ENCODE peak calls at places on chromosomes 2 and 18, in six cellular contexts. D, J, Q, S, I and G are unnamed samples.
A peak's percentile ranks its signal among the peaks of the same experiment; 100 is the strongest.

GRCh38 chr2:158102446-158102845 is 770 bp downstream of the UPP2 start:
- DNase-seq in I (no peak), Q (no peak), J (no peak), S (no peak), D (no peak), G (no peak)

GRCh38 chr2:68024450-68024849 is 38.4 kb downstream of the C1D start:
- DNase-seq in J (no peak), S (no peak), I (no peak), D (no peak), Q (no peak), G (no peak)

GRCh38 chr18:27887711-27888495 is 289.0 kb downstream of the CDH2 start:
- DNase-seq in I (no peak), D (no peak), S (no peak), Q (no peak), J (no peak), G (no peak)

GRCh38 chr2:128346811-128347558 is 28.3 kb upstream of the HS6ST1 start:
- DNase-seq in Q (no peak), D (no peak), J (no peak), I (no peak), S (no peak), G (no peak)

GRCh38 chr2:45009303-45009927 is at the start of gene SIX2:
- DNase-seq in S (peak; percentile 97), D (peak; percentile 41), Q (peak; percentile 23), I (peak; percentile 99), J (peak; percentile 81), G (peak; percentile 90)

GRCh38 chr2:195304310-195304709 is 352.7 kb upstream of the SLC39A10 start:
- DNase-seq in S (peak; percentile 6), J (no peak), I (no peak), Q (no peak), D (peak; percentile 35), G (peak; percentile 42)

GRCh38 chr2:35871672-35872071 is 483.9 kb upstream of the CRIM1 start:
- DNase-seq in D (peak; percentile 15), I (peak; percentile 19), Q (no peak), J (peak; percentile 4), S (peak; percentile 4), G (peak; percentile 13)

GRCh38 chr18:68713791-68714190 is 1.1 kb downstream of the TMX3 start:
- DNase-seq in S (no peak), J (no peak), D (no peak), I (no peak), Q (no peak), G (no peak)

GRCh38 chr18:29488617-29489016 is 1311.7 kb upstream of the CDH2 start:
- DNase-seq in S (no peak), D (no peak), I (no peak), J (no peak), Q (no peak), G (no peak)

GRCh38 chr2:16049406-16049805 is 109.1 kb downstream of the MYCN start:
- DNase-seq in Q (no peak), I (no peak), D (no peak), S (no peak), J (no peak), G (no peak)

GRCh38 chr2:150526827-150527226 is 39.4 kb upstream of the RND3 start:
- DNase-seq in Q (no peak), S (peak; percentile 75), J (peak; percentile 73), D (peak; percentile 24), I (no peak), G (no peak)

GRCh38 chr2:60213865-60214657 is 339.4 kb downstream of the BCL11A start:
- DNase-seq in I (no peak), Q (no peak), S (no peak), D (no peak), J (no peak), G (peak; percentile 69)

GRCh38 chr2:207153266-207153990 is 12.3 kb downstream of the KLF7 start:
- DNase-seq in J (no peak), S (no peak), Q (no peak), I (no peak), D (no peak), G (no peak)

GRCh38 chr18:78271790-78272189 is 707.8 kb upstream of the SALL3 start:
- DNase-seq in D (no peak), J (no peak), I (no peak), S (no peak), Q (no peak), G (no peak)

GRCh38 chr2:137881711-137882110 is 82.6 kb upstream of the HNMT start:
- DNase-seq in Q (no peak), D (no peak), J (no peak), S (no peak), I (no peak), G (no peak)

GRCh38 chr2:137888845-137889244 is 75.4 kb upstream of the HNMT start:
- DNase-seq in J (peak; percentile 8), S (peak; percentile 31), I (peak; percentile 25), D (peak; percentile 63), Q (no peak), G (peak; percentile 35)

DNA sequence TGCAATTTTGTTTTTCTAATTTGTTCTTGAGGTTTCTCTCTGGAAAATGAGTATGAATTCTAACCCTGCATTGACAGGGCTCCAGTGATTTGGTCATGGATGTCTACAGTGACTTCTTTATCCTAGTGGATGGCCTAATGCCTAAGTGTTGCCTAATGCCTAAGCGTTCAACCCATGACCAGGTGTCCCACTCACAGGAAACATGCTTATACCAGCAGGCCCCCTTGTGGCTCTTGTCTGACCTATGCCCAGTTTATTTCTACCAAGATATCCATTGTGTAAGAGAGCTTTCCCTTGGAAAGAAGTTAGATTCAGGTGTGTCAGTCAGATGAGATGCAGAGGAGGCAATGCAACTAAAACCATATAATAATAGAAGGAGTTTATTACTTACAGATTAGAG is 77.8 kb upstream of the HNMT start:
- DNase-seq in Q (no peak), S (no peak), J (no peak), D (peak; percentile 83), I (no peak), G (peak; percentile 23)
- TF ChIP-seq CTCF in Q (no peak), S (no peak), J (no peak), D (peak; percentile 65), I (no peak), G (peak; percentile 19)

DNA sequence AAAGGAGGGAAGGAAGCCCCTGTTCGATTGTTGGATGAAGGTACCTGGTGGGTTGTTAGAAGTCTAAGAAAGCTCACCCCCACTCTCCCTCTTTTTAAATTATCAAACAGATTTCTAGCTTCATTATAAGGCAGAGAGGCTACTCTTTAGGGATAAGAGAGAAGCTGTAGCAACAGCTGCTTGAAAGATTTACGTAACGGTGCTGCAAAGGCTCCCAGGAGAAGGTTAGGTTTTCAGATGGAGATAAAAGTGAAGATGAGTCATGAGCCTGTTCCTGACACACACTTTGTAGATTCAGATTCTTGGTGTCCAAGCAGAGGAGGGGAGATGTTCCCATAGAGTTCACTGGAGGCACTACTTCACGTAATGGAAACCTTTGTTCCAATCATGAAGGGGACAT is 47.6 kb downstream of the VWA3B start:
- DNase-seq in J (no peak), S (no peak), I (no peak), D (no peak), Q (no peak), G (peak; percentile 77)
- H3K4me3 ChIP-seq in J (no peak overlapping the region), S (no peak overlapping the region), I (no peak overlapping the region), D (no peak overlapping the region), Q (no peak overlapping the region), G (peak overlapping the region; percentile 2)

GRCh38 chr2:217785544-217786045 is 217.2 kb downstream of the TNS1 start:
- DNase-seq in D (peak; percentile 55), I (peak; percentile 90), Q (peak; percentile 71), J (peak; percentile 72), S (peak; percentile 73), G (peak; percentile 77)

GRCh38 chr2:217788669-217789002 is 214.2 kb downstream of the TNS1 start:
- DNase-seq in D (no peak), J (no peak), Q (no peak), I (no peak), S (no peak), G (no peak)

GRCh38 chr2:217784996-217785543 is 217.7 kb downstream of the TNS1 start:
- DNase-seq in S (no peak), I (no peak), Q (no peak), D (no peak), J (no peak), G (no peak)

GRCh38 chr2:217789003-217789735 is 213.6 kb downstream of the TNS1 start:
- DNase-seq in S (peak; percentile 67), D (peak; percentile 69), I (peak; percentile 83), Q (peak; percentile 66), J (peak; percentile 50), G (peak; percentile 74)

GRCh38 chr2:217787160-217787877 is 215.5 kb downstream of the TNS1 start:
- DNase-seq in I (no peak), Q (no peak), S (no peak), D (no peak), J (no peak), G (no peak)
- TF ChIP-seq MAX in I (no peak), Q (no peak), S (no peak), D (no peak), J (no peak), G (no peak)

GRCh38 chr18:39841133-39842041 is 2113.6 kb upstream of the PIK3C3 start:
- DNase-seq in I (peak; percentile 84), D (peak; percentile 60), J (peak; percentile 28), Q (no peak), S (peak; percentile 76), G (peak; percentile 6)
- TF ChIP-seq CTCF in I (no peak), D (peak; percentile 84), J (peak; percentile 53), Q (no peak), S (peak; percentile 39), G (no peak)

GRCh38 chr2:237956402-237956736 is 10.4 kb upstream of the UBE2F start:
- DNase-seq in I (peak; percentile 80), S (no peak), D (no peak), J (no peak), Q (no peak), G (no peak)
- H3K4me3 ChIP-seq in I (no peak overlapping the region), S (no peak overlapping the region), D (peak overlapping the region; percentile 58), J (no peak overlapping the region), Q (no peak overlapping the region), G (no peak overlapping the region)

GRCh38 chr2:147399011-147399410 is 445.8 kb upstream of the ACVR2A start:
- DNase-seq in J (no peak), Q (no peak), I (no peak), D (no peak), S (no peak), G (no peak)
- TF ChIP-seq MAX in J (no peak), Q (no peak), I (no peak), D (no peak), S (no peak), G (no peak)